ENCODE peak calls at places on chromosomes 11 and 22, in eight cellular contexts. One of them, this sample, is unnamed.

GRCh38 chr11:127919206-127920000 is 668.0 kb downstream of the ETS1 start:
- DNase-seq in stimulated activated CD8-positive, alpha-beta memory T cell treated with anti-CD3 and anti-CD28 coated beads, Interleukin-4, amount 100 ng/mL, for 1 hour: no peak
- DNase-seq in stimulated activated naive CD8-positive, alpha-beta T cell treated with anti-CD3 and anti-CD28 coated beads, Interleukin-15, Interleukin-2, amounts not matched to agents 100 U/mL and 50 U/mL, for 24 hours: no peak
- DNase-seq in ELR: peak
- DNase-seq in HAP-1: no peak
- DNase-seq in dorsolateral prefrontal cortex: no peak
- DNase-seq in GM04504: peak
- DNase-seq in activated CD4-positive, alpha-beta T cell treated with anti-CD3 and anti-CD28 coated beads, Interleukin-2, amount 50 U/mL, for 1 hour: no peak
- DNase-seq in this sample: no peak

GRCh38 chr11:2511421-2512369 is 66.9 kb downstream of the KCNQ1 start:
- DNase-seq in stimulated activated CD8-positive, alpha-beta memory T cell treated with anti-CD3 and anti-CD28 coated beads, Interleukin-4, amount 100 ng/mL, for 1 hour: no peak
- DNase-seq in stimulated activated naive CD8-positive, alpha-beta T cell treated with anti-CD3 and anti-CD28 coated beads, Interleukin-15, Interleukin-2, amounts not matched to agents 100 U/mL and 50 U/mL, for 24 hours: no peak
- DNase-seq in ELR: no peak
- DNase-seq in HAP-1: no peak
- DNase-seq in dorsolateral prefrontal cortex: no peak
- DNase-seq in GM04504: no peak
- DNase-seq in activated CD4-positive, alpha-beta T cell treated with anti-CD3 and anti-CD28 coated beads, Interleukin-2, amount 50 U/mL, for 1 hour: no peak
- DNase-seq in this sample: no peak

GRCh38 chr11:64924910-64925284 is 408 bp downstream of the PPP2R5B start:
- DNase-seq in stimulated activated CD8-positive, alpha-beta memory T cell treated with anti-CD3 and anti-CD28 coated beads, Interleukin-4, amount 100 ng/mL, for 1 hour: no peak
- DNase-seq in stimulated activated naive CD8-positive, alpha-beta T cell treated with anti-CD3 and anti-CD28 coated beads, Interleukin-15, Interleukin-2, amounts not matched to agents 100 U/mL and 50 U/mL, for 24 hours: peak
- DNase-seq in ELR: peak
- DNase-seq in HAP-1: no peak
- DNase-seq in dorsolateral prefrontal cortex: no peak
- DNase-seq in GM04504: no peak
- DNase-seq in activated CD4-positive, alpha-beta T cell treated with anti-CD3 and anti-CD28 coated beads, Interleukin-2, amount 50 U/mL, for 1 hour: no peak
- DNase-seq in this sample: no peak

GRCh38 chr11:123330071-123330470 is 100.0 kb upstream of the GRAMD1B start:
- DNase-seq in stimulated activated CD8-positive, alpha-beta memory T cell treated with anti-CD3 and anti-CD28 coated beads, Interleukin-4, amount 100 ng/mL, for 1 hour: no peak
- DNase-seq in stimulated activated naive CD8-positive, alpha-beta T cell treated with anti-CD3 and anti-CD28 coated beads, Interleukin-15, Interleukin-2, amounts not matched to agents 100 U/mL and 50 U/mL, for 24 hours: no peak
- DNase-seq in ELR: no peak
- DNase-seq in HAP-1: no peak
- DNase-seq in dorsolateral prefrontal cortex: no peak
- DNase-seq in GM04504: no peak
- DNase-seq in activated CD4-positive, alpha-beta T cell treated with anti-CD3 and anti-CD28 coated beads, Interleukin-2, amount 50 U/mL, for 1 hour: no peak
- DNase-seq in this sample: no peak

GRCh38 chr22:32413715-32414114 is 1.7 kb upstream of the RTCB start:
- DNase-seq in stimulated activated CD8-positive, alpha-beta memory T cell treated with anti-CD3 and anti-CD28 coated beads, Interleukin-4, amount 100 ng/mL, for 1 hour: no peak
- DNase-seq in stimulated activated naive CD8-positive, alpha-beta T cell treated with anti-CD3 and anti-CD28 coated beads, Interleukin-15, Interleukin-2, amounts not matched to agents 100 U/mL and 50 U/mL, for 24 hours: no peak
- DNase-seq in ELR: peak
- DNase-seq in HAP-1: peak
- DNase-seq in dorsolateral prefrontal cortex: no peak
- DNase-seq in GM04504: no peak
- DNase-seq in activated CD4-positive, alpha-beta T cell treated with anti-CD3 and anti-CD28 coated beads, Interleukin-2, amount 50 U/mL, for 1 hour: no peak
- DNase-seq in this sample: no peak

GRCh38 chr11:1457856-1458255 is 28.7 kb downstream of the MOB2 start:
- DNase-seq in stimulated activated CD8-positive, alpha-beta memory T cell treated with anti-CD3 and anti-CD28 coated beads, Interleukin-4, amount 100 ng/mL, for 1 hour: no peak
- DNase-seq in stimulated activated naive CD8-positive, alpha-beta T cell treated with anti-CD3 and anti-CD28 coated beads, Interleukin-15, Interleukin-2, amounts not matched to agents 100 U/mL and 50 U/mL, for 24 hours: no peak
- DNase-seq in ELR: no peak
- DNase-seq in HAP-1: no peak
- DNase-seq in dorsolateral prefrontal cortex: no peak
- DNase-seq in GM04504: no peak
- DNase-seq in activated CD4-positive, alpha-beta T cell treated with anti-CD3 and anti-CD28 coated beads, Interleukin-2, amount 50 U/mL, for 1 hour: no peak
- DNase-seq in this sample: no peak

GRCh38 chr22:19632671-19633148 is 81.6 kb upstream of the SEPTIN5 start:
- DNase-seq in stimulated activated CD8-positive, alpha-beta memory T cell treated with anti-CD3 and anti-CD28 coated beads, Interleukin-4, amount 100 ng/mL, for 1 hour: no peak
- DNase-seq in stimulated activated naive CD8-positive, alpha-beta T cell treated with anti-CD3 and anti-CD28 coated beads, Interleukin-15, Interleukin-2, amounts not matched to agents 100 U/mL and 50 U/mL, for 24 hours: no peak
- DNase-seq in ELR: no peak
- DNase-seq in HAP-1: no peak
- DNase-seq in dorsolateral prefrontal cortex: no peak
- DNase-seq in GM04504: no peak
- DNase-seq in activated CD4-positive, alpha-beta T cell treated with anti-CD3 and anti-CD28 coated beads, Interleukin-2, amount 50 U/mL, for 1 hour: no peak
- DNase-seq in this sample: no peak

GRCh38 chr11:9639985-9640384 is 23.9 kb upstream of the SWAP70 start:
- DNase-seq in stimulated activated CD8-positive, alpha-beta memory T cell treated with anti-CD3 and anti-CD28 coated beads, Interleukin-4, amount 100 ng/mL, for 1 hour: no peak
- DNase-seq in stimulated activated naive CD8-positive, alpha-beta T cell treated with anti-CD3 and anti-CD28 coated beads, Interleukin-15, Interleukin-2, amounts not matched to agents 100 U/mL and 50 U/mL, for 24 hours: no peak
- DNase-seq in ELR: no peak
- DNase-seq in HAP-1: no peak
- DNase-seq in dorsolateral prefrontal cortex: no peak
- DNase-seq in GM04504: no peak
- DNase-seq in activated CD4-positive, alpha-beta T cell treated with anti-CD3 and anti-CD28 coated beads, Interleukin-2, amount 50 U/mL, for 1 hour: no peak
- DNase-seq in this sample: no peak

GRCh38 chr11:128621491-128622136 is 34.3 kb upstream of the ETS1 start:
- DNase-seq in stimulated activated CD8-positive, alpha-beta memory T cell treated with anti-CD3 and anti-CD28 coated beads, Interleukin-4, amount 100 ng/mL, for 1 hour: no peak
- DNase-seq in stimulated activated naive CD8-positive, alpha-beta T cell treated with anti-CD3 and anti-CD28 coated beads, Interleukin-15, Interleukin-2, amounts not matched to agents 100 U/mL and 50 U/mL, for 24 hours: no peak
- DNase-seq in ELR: peak
- DNase-seq in HAP-1: no peak
- DNase-seq in dorsolateral prefrontal cortex: no peak
- DNase-seq in GM04504: peak
- DNase-seq in activated CD4-positive, alpha-beta T cell treated with anti-CD3 and anti-CD28 coated beads, Interleukin-2, amount 50 U/mL, for 1 hour: no peak
- DNase-seq in this sample: no peak

GRCh38 chr22:30861688-30862552 is 106.7 kb downstream of the MORC2 start:
- DNase-seq in stimulated activated CD8-positive, alpha-beta memory T cell treated with anti-CD3 and anti-CD28 coated beads, Interleukin-4, amount 100 ng/mL, for 1 hour: no peak
- DNase-seq in stimulated activated naive CD8-positive, alpha-beta T cell treated with anti-CD3 and anti-CD28 coated beads, Interleukin-15, Interleukin-2, amounts not matched to agents 100 U/mL and 50 U/mL, for 24 hours: no peak
- DNase-seq in ELR: no peak
- DNase-seq in HAP-1: no peak
- DNase-seq in dorsolateral prefrontal cortex: no peak
- DNase-seq in GM04504: no peak
- DNase-seq in activated CD4-positive, alpha-beta T cell treated with anti-CD3 and anti-CD28 coated beads, Interleukin-2, amount 50 U/mL, for 1 hour: no peak
- DNase-seq in this sample: no peak

GRCh38 chr11:125688066-125688465 is 7.4 kb upstream of the ACRV1 start:
- DNase-seq in stimulated activated CD8-positive, alpha-beta memory T cell treated with anti-CD3 and anti-CD28 coated beads, Interleukin-4, amount 100 ng/mL, for 1 hour: no peak
- DNase-seq in stimulated activated naive CD8-positive, alpha-beta T cell treated with anti-CD3 and anti-CD28 coated beads, Interleukin-15, Interleukin-2, amounts not matched to agents 100 U/mL and 50 U/mL, for 24 hours: no peak
- DNase-seq in ELR: no peak
- DNase-seq in HAP-1: no peak
- DNase-seq in dorsolateral prefrontal cortex: no peak
- DNase-seq in GM04504: no peak
- DNase-seq in activated CD4-positive, alpha-beta T cell treated with anti-CD3 and anti-CD28 coated beads, Interleukin-2, amount 50 U/mL, for 1 hour: no peak
- DNase-seq in this sample: no peak

GRCh38 chr11:75771646-75772410 is 3.2 kb downstream of the DGAT2 start:
- DNase-seq in stimulated activated CD8-positive, alpha-beta memory T cell treated with anti-CD3 and anti-CD28 coated beads, Interleukin-4, amount 100 ng/mL, for 1 hour: no peak
- DNase-seq in stimulated activated naive CD8-positive, alpha-beta T cell treated with anti-CD3 and anti-CD28 coated beads, Interleukin-15, Interleukin-2, amounts not matched to agents 100 U/mL and 50 U/mL, for 24 hours: no peak
- DNase-seq in ELR: peak
- DNase-seq in HAP-1: no peak
- DNase-seq in dorsolateral prefrontal cortex: no peak
- DNase-seq in GM04504: peak
- DNase-seq in activated CD4-positive, alpha-beta T cell treated with anti-CD3 and anti-CD28 coated beads, Interleukin-2, amount 50 U/mL, for 1 hour: no peak
- DNase-seq in this sample: no peak

GRCh38 chr22:19882446-19883381 is 28.0 kb upstream of the GNB1L start:
- DNase-seq in stimulated activated CD8-positive, alpha-beta memory T cell treated with anti-CD3 and anti-CD28 coated beads, Interleukin-4, amount 100 ng/mL, for 1 hour: no peak
- DNase-seq in stimulated activated naive CD8-positive, alpha-beta T cell treated with anti-CD3 and anti-CD28 coated beads, Interleukin-15, Interleukin-2, amounts not matched to agents 100 U/mL and 50 U/mL, for 24 hours: no peak
- DNase-seq in ELR: no peak
- DNase-seq in HAP-1: no peak
- DNase-seq in dorsolateral prefrontal cortex: no peak
- DNase-seq in GM04504: no peak
- DNase-seq in activated CD4-positive, alpha-beta T cell treated with anti-CD3 and anti-CD28 coated beads, Interleukin-2, amount 50 U/mL, for 1 hour: no peak
- DNase-seq in this sample: no peak

GRCh38 chr11:6431861-6432260 is 8.9 kb downstream of the HPX start:
- DNase-seq in stimulated activated CD8-positive, alpha-beta memory T cell treated with anti-CD3 and anti-CD28 coated beads, Interleukin-4, amount 100 ng/mL, for 1 hour: no peak
- DNase-seq in stimulated activated naive CD8-positive, alpha-beta T cell treated with anti-CD3 and anti-CD28 coated beads, Interleukin-15, Interleukin-2, amounts not matched to agents 100 U/mL and 50 U/mL, for 24 hours: no peak
- DNase-seq in ELR: peak
- DNase-seq in HAP-1: no peak
- DNase-seq in dorsolateral prefrontal cortex: no peak
- DNase-seq in GM04504: peak
- DNase-seq in activated CD4-positive, alpha-beta T cell treated with anti-CD3 and anti-CD28 coated beads, Interleukin-2, amount 50 U/mL, for 1 hour: no peak
- DNase-seq in this sample: no peak

GRCh38 chr11:45224766-45225165 is 61.4 kb downstream of the SYT13 start:
- DNase-seq in stimulated activated CD8-positive, alpha-beta memory T cell treated with anti-CD3 and anti-CD28 coated beads, Interleukin-4, amount 100 ng/mL, for 1 hour: no peak
- DNase-seq in stimulated activated naive CD8-positive, alpha-beta T cell treated with anti-CD3 and anti-CD28 coated beads, Interleukin-15, Interleukin-2, amounts not matched to agents 100 U/mL and 50 U/mL, for 24 hours: no peak
- DNase-seq in ELR: no peak
- DNase-seq in HAP-1: no peak
- DNase-seq in dorsolateral prefrontal cortex: no peak
- DNase-seq in GM04504: no peak
- DNase-seq in activated CD4-positive, alpha-beta T cell treated with anti-CD3 and anti-CD28 coated beads, Interleukin-2, amount 50 U/mL, for 1 hour: no peak
- DNase-seq in this sample: no peak

GRCh38 chr11:95434489-95435057 is 203.6 kb upstream of the SESN3 start:
- DNase-seq in stimulated activated CD8-positive, alpha-beta memory T cell treated with anti-CD3 and anti-CD28 coated beads, Interleukin-4, amount 100 ng/mL, for 1 hour: no peak
- DNase-seq in stimulated activated naive CD8-positive, alpha-beta T cell treated with anti-CD3 and anti-CD28 coated beads, Interleukin-15, Interleukin-2, amounts not matched to agents 100 U/mL and 50 U/mL, for 24 hours: no peak
- DNase-seq in ELR: no peak
- DNase-seq in HAP-1: no peak
- DNase-seq in dorsolateral prefrontal cortex: no peak
- DNase-seq in GM04504: no peak
- DNase-seq in activated CD4-positive, alpha-beta T cell treated with anti-CD3 and anti-CD28 coated beads, Interleukin-2, amount 50 U/mL, for 1 hour: no peak
- DNase-seq in this sample: no peak

GRCh38 chr11:112270551-112271180 is 10.0 kb upstream of the PLET1 start:
- DNase-seq in stimulated activated CD8-positive, alpha-beta memory T cell treated with anti-CD3 and anti-CD28 coated beads, Interleukin-4, amount 100 ng/mL, for 1 hour: no peak
- DNase-seq in stimulated activated naive CD8-positive, alpha-beta T cell treated with anti-CD3 and anti-CD28 coated beads, Interleukin-15, Interleukin-2, amounts not matched to agents 100 U/mL and 50 U/mL, for 24 hours: no peak
- DNase-seq in ELR: no peak
- DNase-seq in HAP-1: no peak
- DNase-seq in dorsolateral prefrontal cortex: no peak
- DNase-seq in GM04504: no peak
- DNase-seq in activated CD4-positive, alpha-beta T cell treated with anti-CD3 and anti-CD28 coated beads, Interleukin-2, amount 50 U/mL, for 1 hour: no peak
- DNase-seq in this sample: no peak